ENCODE peak calls at places on chromosome 18, in eight cellular contexts. One of them, this sample, is unnamed.

GRCh38 chr18:4196358-4196757 is 258.7 kb downstream of the DLGAP1 start:
- DNase-seq in RWPE1: no peak
- DNase-seq in tibial artery: no peak
- DNase-seq in astrocyte of the spinal cord: no peak
- DNase-seq in testis: peak
- DNase-seq in nephron progenitor cell: no peak
- DNase-seq in colonic mucosa: no peak
- DNase-seq in HL-60: no peak
- DNase-seq in this sample: no peak

GRCh38 chr18:23503967-23504352 is 649 bp downstream of the RMC1 start:
- DNase-seq in RWPE1: no peak
- DNase-seq in tibial artery: no peak
- DNase-seq in astrocyte of the spinal cord: no peak
- DNase-seq in testis: no peak
- DNase-seq in nephron progenitor cell: no peak
- DNase-seq in colonic mucosa: peak
- DNase-seq in HL-60: no peak
- DNase-seq in this sample: no peak

GRCh38 chr18:54957987-54958386 is 1.3 kb downstream of the CCDC68 start:
- DNase-seq in RWPE1: no peak
- DNase-seq in tibial artery: no peak
- DNase-seq in astrocyte of the spinal cord: peak
- DNase-seq in testis: peak
- DNase-seq in nephron progenitor cell: no peak
- DNase-seq in colonic mucosa: peak
- DNase-seq in HL-60: no peak
- DNase-seq in this sample: no peak

GRCh38 chr18:39341106-39341505 is 1775.5 kb upstream of the CELF4 start:
- DNase-seq in RWPE1: no peak
- DNase-seq in tibial artery: no peak
- DNase-seq in astrocyte of the spinal cord: no peak
- DNase-seq in testis: no peak
- DNase-seq in nephron progenitor cell: no peak
- DNase-seq in colonic mucosa: no peak
- DNase-seq in HL-60: no peak
- DNase-seq in this sample: no peak

GRCh38 chr18:58593930-58594329 is 35.0 kb downstream of the ALPK2 start:
- DNase-seq in RWPE1: no peak
- DNase-seq in tibial artery: no peak
- DNase-seq in astrocyte of the spinal cord: peak
- DNase-seq in testis: no peak
- DNase-seq in nephron progenitor cell: no peak
- DNase-seq in colonic mucosa: no peak
- DNase-seq in HL-60: no peak
- DNase-seq in this sample: no peak

GRCh38 chr18:27789406-27789805 is 387.5 kb downstream of the CDH2 start:
- DNase-seq in RWPE1: peak
- DNase-seq in tibial artery: no peak
- DNase-seq in astrocyte of the spinal cord: no peak
- DNase-seq in testis: no peak
- DNase-seq in nephron progenitor cell: no peak
- DNase-seq in colonic mucosa: no peak
- DNase-seq in HL-60: no peak
- DNase-seq in this sample: no peak

GRCh38 chr18:22523481-22523880 is 105.8 kb upstream of the CTAGE1 start:
- DNase-seq in RWPE1: no peak
- DNase-seq in tibial artery: no peak
- DNase-seq in astrocyte of the spinal cord: no peak
- DNase-seq in testis: no peak
- DNase-seq in nephron progenitor cell: no peak
- DNase-seq in colonic mucosa: no peak
- DNase-seq in HL-60: peak
- DNase-seq in this sample: no peak

GRCh38 chr18:35019929-35020328 is 21.3 kb upstream of the MAPRE2 start:
- DNase-seq in RWPE1: no peak
- DNase-seq in tibial artery: no peak
- DNase-seq in astrocyte of the spinal cord: no peak
- DNase-seq in testis: no peak
- DNase-seq in nephron progenitor cell: no peak
- DNase-seq in colonic mucosa: no peak
- DNase-seq in HL-60: no peak
- DNase-seq in this sample: peak

GRCh38 chr18:23838801-23839366 is 149.6 kb downstream of the LAMA3 start:
- DNase-seq in RWPE1: peak
- DNase-seq in tibial artery: no peak
- DNase-seq in astrocyte of the spinal cord: peak
- DNase-seq in testis: no peak
- DNase-seq in nephron progenitor cell: no peak
- DNase-seq in colonic mucosa: no peak
- DNase-seq in HL-60: no peak
- DNase-seq in this sample: peak

GRCh38 chr18:11587846-11588245 is 21.6 kb upstream of the SLC35G4 start:
- DNase-seq in RWPE1: no peak
- DNase-seq in tibial artery: no peak
- DNase-seq in astrocyte of the spinal cord: no peak
- DNase-seq in testis: no peak
- DNase-seq in nephron progenitor cell: no peak
- DNase-seq in colonic mucosa: no peak
- DNase-seq in HL-60: no peak
- DNase-seq in this sample: no peak

GRCh38 chr18:26208901-26209445 is 17.3 kb upstream of the TAF4B start:
- DNase-seq in RWPE1: no peak
- DNase-seq in tibial artery: no peak
- DNase-seq in astrocyte of the spinal cord: no peak
- DNase-seq in testis: no peak
- DNase-seq in nephron progenitor cell: no peak
- DNase-seq in colonic mucosa: no peak
- DNase-seq in HL-60: no peak
- DNase-seq in this sample: no peak

GRCh38 chr18:26207937-26208336 is 18.3 kb upstream of the TAF4B start:
- DNase-seq in RWPE1: no peak
- DNase-seq in tibial artery: no peak
- DNase-seq in astrocyte of the spinal cord: no peak
- DNase-seq in testis: no peak
- DNase-seq in nephron progenitor cell: no peak
- DNase-seq in colonic mucosa: no peak
- DNase-seq in HL-60: no peak
- DNase-seq in this sample: no peak

GRCh38 chr18:26205318-26205717 is 20.9 kb upstream of the TAF4B start:
- DNase-seq in RWPE1: no peak
- DNase-seq in tibial artery: no peak
- DNase-seq in astrocyte of the spinal cord: no peak
- DNase-seq in testis: no peak
- DNase-seq in nephron progenitor cell: no peak
- DNase-seq in colonic mucosa: no peak
- DNase-seq in HL-60: no peak
- DNase-seq in this sample: no peak

GRCh38 chr18:26206488-26206887 is 19.8 kb upstream of the TAF4B start:
- DNase-seq in RWPE1: no peak
- DNase-seq in tibial artery: no peak
- DNase-seq in astrocyte of the spinal cord: no peak
- DNase-seq in testis: no peak
- DNase-seq in nephron progenitor cell: no peak
- DNase-seq in colonic mucosa: no peak
- DNase-seq in HL-60: no peak
- DNase-seq in this sample: no peak

DNA sequence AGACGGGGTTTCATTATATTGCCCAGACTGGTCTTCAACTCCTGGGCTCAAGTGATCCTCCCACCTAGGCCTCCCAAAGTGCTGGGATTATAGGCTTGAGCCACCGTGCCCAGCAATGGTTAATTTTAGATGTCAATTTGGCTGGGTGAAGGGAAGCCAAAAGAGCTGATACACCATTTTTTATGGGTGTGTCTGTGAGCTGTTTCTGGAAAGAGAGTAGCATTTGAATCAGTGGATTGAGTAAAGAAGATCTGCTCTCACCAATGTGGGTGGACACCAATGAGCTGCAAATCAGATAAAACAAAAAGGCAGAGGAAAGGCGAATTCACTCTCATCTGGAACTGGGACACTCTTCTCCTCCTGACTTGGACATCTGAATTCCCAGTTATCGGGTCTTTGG is 16.1 kb upstream of the TAF4B start:
- DNase-seq in RWPE1: no peak
- DNase-seq in tibial artery: no peak
- DNase-seq in astrocyte of the spinal cord: no peak
- DNase-seq in testis: no peak
- DNase-seq in nephron progenitor cell: no peak
- DNase-seq in colonic mucosa: no peak
- DNase-seq in HL-60: no peak
- DNase-seq in this sample: no peak
- TF ChIP-seq CTCF in RWPE1: no peak
- TF ChIP-seq CTCF in tibial artery: no peak
- TF ChIP-seq CTCF in astrocyte of the spinal cord: no peak
- TF ChIP-seq CTCF in testis: no peak
- TF ChIP-seq CTCF in nephron progenitor cell: no peak
- TF ChIP-seq CTCF in colonic mucosa: no peak
- TF ChIP-seq CTCF in HL-60: no peak
- TF ChIP-seq CTCF in this sample: no peak

DNA sequence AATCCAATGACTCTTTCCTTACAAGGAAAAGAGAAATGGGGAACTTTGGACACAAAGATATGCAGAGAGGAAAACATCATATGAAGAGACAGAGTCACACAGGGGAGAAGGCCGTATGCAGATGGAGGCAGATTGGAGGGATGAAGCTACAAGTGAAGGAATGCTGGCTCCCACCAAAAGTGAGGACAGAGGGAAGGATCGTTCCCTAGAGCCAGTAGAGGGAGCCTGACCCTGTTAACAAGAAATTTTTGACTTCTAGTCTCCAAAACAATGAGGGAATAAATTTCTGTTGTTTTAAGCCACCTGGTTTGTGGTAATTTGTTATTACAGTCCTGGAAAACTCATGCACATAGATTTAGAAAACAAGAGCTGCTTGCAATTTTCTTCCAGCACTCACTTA is 169.3 kb downstream of the PMAIP1 start:
- DNase-seq in RWPE1: no peak
- DNase-seq in tibial artery: no peak
- DNase-seq in astrocyte of the spinal cord: no peak
- DNase-seq in testis: no peak
- DNase-seq in nephron progenitor cell: no peak
- DNase-seq in colonic mucosa: no peak
- DNase-seq in HL-60: no peak
- DNase-seq in this sample: no peak
- TF ChIP-seq CTCF in RWPE1: no peak
- TF ChIP-seq CTCF in tibial artery: no peak
- TF ChIP-seq CTCF in astrocyte of the spinal cord: peak
- TF ChIP-seq CTCF in testis: no peak
- TF ChIP-seq CTCF in nephron progenitor cell: no peak
- TF ChIP-seq CTCF in colonic mucosa: no peak
- TF ChIP-seq CTCF in HL-60: no peak
- TF ChIP-seq CTCF in this sample: peak

DNA sequence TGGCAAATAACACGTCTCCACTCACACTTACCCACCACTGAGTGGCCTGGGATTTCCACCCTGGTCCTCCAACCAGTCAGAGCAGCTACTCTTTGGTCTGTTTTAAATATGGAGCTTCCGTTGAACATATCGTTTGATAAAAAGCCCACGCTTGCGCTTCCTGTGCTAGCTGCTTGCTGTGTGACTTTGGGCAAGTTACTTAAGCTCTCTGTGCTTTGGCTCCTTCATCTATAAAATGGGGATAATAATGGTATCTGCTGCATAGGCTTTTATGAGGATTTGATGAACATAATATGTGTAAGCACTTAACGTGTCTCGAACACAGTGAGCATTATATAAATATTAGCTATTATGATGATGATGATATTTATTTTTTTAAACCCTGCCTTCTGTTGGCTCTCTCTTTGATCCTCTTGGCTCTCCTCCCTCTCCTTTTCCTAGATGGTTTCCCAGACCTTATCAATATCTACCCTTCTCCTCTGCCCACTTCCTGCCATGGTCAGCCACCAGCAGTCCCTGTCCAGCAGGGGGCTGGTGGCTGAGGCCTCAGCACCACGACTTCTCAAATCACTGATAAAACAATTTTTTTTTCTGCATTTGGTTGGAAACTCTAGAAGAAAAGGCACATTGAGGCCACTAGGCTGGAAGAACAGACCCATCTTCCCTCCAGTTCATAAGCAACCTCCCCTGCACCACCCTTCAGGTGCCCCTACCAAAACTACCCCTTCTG is 191.9 kb downstream of the LOXHD1 start:
- DNase-seq in RWPE1: no peak
- DNase-seq in tibial artery: no peak
- DNase-seq in astrocyte of the spinal cord: no peak
- DNase-seq in testis: no peak
- DNase-seq in nephron progenitor cell: no peak
- DNase-seq in colonic mucosa: no peak
- DNase-seq in HL-60: no peak
- DNase-seq in this sample: no peak
- TF ChIP-seq CTCF in RWPE1: no peak
- TF ChIP-seq CTCF in tibial artery: peak
- TF ChIP-seq CTCF in astrocyte of the spinal cord: peak
- TF ChIP-seq CTCF in testis: peak
- TF ChIP-seq CTCF in nephron progenitor cell: peak
- TF ChIP-seq CTCF in colonic mucosa: no peak
- TF ChIP-seq CTCF in HL-60: no peak
- TF ChIP-seq CTCF in this sample: peak

GRCh38 chr18:9788860-9789259 is 80.8 kb downstream of the RAB31 start:
- DNase-seq in RWPE1: no peak
- DNase-seq in tibial artery: no peak
- DNase-seq in astrocyte of the spinal cord: no peak
- DNase-seq in testis: no peak
- DNase-seq in nephron progenitor cell: no peak
- DNase-seq in colonic mucosa: no peak
- DNase-seq in HL-60: no peak
- DNase-seq in this sample: no peak

GRCh38 chr18:9788140-9788539 is 80.0 kb downstream of the RAB31 start:
- DNase-seq in RWPE1: no peak
- DNase-seq in tibial artery: no peak
- DNase-seq in astrocyte of the spinal cord: no peak
- DNase-seq in testis: no peak
- DNase-seq in nephron progenitor cell: no peak
- DNase-seq in colonic mucosa: no peak
- DNase-seq in HL-60: no peak
- DNase-seq in this sample: no peak

GRCh38 chr18:9787716-9788115 is 79.6 kb downstream of the RAB31 start:
- DNase-seq in RWPE1: no peak
- DNase-seq in tibial artery: no peak
- DNase-seq in astrocyte of the spinal cord: peak
- DNase-seq in testis: no peak
- DNase-seq in nephron progenitor cell: no peak
- DNase-seq in colonic mucosa: no peak
- DNase-seq in HL-60: no peak
- DNase-seq in this sample: no peak

GRCh38 chr18:9792565-9793226 is 84.6 kb downstream of the RAB31 start:
- DNase-seq in RWPE1: no peak
- DNase-seq in tibial artery: no peak
- DNase-seq in astrocyte of the spinal cord: no peak
- DNase-seq in testis: no peak
- DNase-seq in nephron progenitor cell: peak
- DNase-seq in colonic mucosa: no peak
- DNase-seq in HL-60: peak
- DNase-seq in this sample: no peak

DNA sequence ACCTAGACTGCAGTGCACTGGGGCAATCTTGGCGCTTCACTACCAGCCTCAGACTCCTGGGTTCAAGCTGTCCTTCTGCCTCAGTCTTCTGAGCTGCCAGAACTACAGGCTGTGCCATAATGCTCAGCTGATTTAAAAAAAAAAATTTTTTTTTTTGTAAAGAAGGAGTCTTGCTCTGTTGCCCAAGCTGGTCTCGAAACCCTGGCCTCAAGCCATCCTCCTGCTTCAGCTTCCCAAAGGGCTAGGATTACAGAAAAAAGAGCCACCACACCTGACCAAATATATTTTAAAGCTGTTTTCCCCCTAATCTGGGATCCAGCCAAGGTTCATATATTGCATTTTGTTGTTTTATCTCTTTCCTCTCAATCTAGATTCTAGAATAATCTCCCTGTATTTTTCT is 82.2 kb downstream of the RAB31 start:
- DNase-seq in RWPE1: no peak
- DNase-seq in tibial artery: no peak
- DNase-seq in astrocyte of the spinal cord: no peak
- DNase-seq in testis: no peak
- DNase-seq in nephron progenitor cell: no peak
- DNase-seq in colonic mucosa: no peak
- DNase-seq in HL-60: no peak
- DNase-seq in this sample: no peak
- TF ChIP-seq CTCF in RWPE1: no peak
- TF ChIP-seq CTCF in tibial artery: no peak
- TF ChIP-seq CTCF in astrocyte of the spinal cord: no peak
- TF ChIP-seq CTCF in testis: no peak
- TF ChIP-seq CTCF in nephron progenitor cell: no peak
- TF ChIP-seq CTCF in colonic mucosa: no peak
- TF ChIP-seq CTCF in HL-60: no peak
- TF ChIP-seq CTCF in this sample: no peak

This sample was measured in HFFc6.